ENCODE peak calls at places on chromosomes 11 and 22, in six cellular contexts. W, S, M, G, P and H are unnamed samples.

GRCh38 chr22:45667486-45667885 is 4.1 kb upstream of the ATXN10 start:
- DNase-seq in W (no peak), S (no peak), M (no peak), G (no peak), P (no peak), H (no peak)

GRCh38 chr11:99260696-99261095 is 239.9 kb downstream of the CNTN5 start:
- DNase-seq in W (no peak), S (no peak), M (no peak), G (no peak), P (no peak), H (no peak)

GRCh38 chr11:2310073-2310785 is 8.4 kb downstream of the TSPAN32 start:
- DNase-seq in W (no peak), S (no peak), M (no peak), G (no peak), P (no peak), H (no peak)

GRCh38 chr11:33830903-33831648 is 56.8 kb upstream of the FBXO3 start:
- DNase-seq in W (no peak), S (no peak), M (no peak), G (no peak), P (no peak), H (no peak)

GRCh38 chr22:22429374-22430108 is 79.0 kb downstream of the ZNF280B start:
- DNase-seq in W (no peak), S (no peak), M (no peak), G (no peak), P (no peak), H (no peak)

GRCh38 chr11:86660011-86660595 is 12.3 kb downstream of the ME3 start:
- DNase-seq in W (no peak), S (no peak), M (no peak), G (no peak), P (no peak), H (no peak)

GRCh38 chr11:81253226-81253625 is 1480.4 kb downstream of the FAM181B start:
- DNase-seq in W (no peak), S (no peak), M (no peak), G (no peak), P (no peak), H (no peak)

GRCh38 chr22:42067706-42068350 is 2.8 kb downstream of the NAGA start:
- DNase-seq in W (no peak), S (no peak), M (no peak), G (no peak), P (no peak), H (no peak)

GRCh38 chr11:93822359-93822758 is 28.1 kb downstream of the VSTM5 start:
- DNase-seq in W (no peak), S (no peak), M (no peak), G (no peak), P (no peak), H (no peak)

GRCh38 chr11:118643995-118644345 is 35.5 kb downstream of the TREH start:
- DNase-seq in W (no peak), S (no peak), M (no peak), G (peak), P (no peak), H (no peak)

GRCh38 chr22:37564111-37564711 is 3.9 kb downstream of the CDC42EP1 start:
- DNase-seq in W (no peak), S (no peak), M (no peak), G (no peak), P (no peak), H (no peak)

GRCh38 chr11:65211293-65212105 is 29.8 kb downstream of the CAPN1 start:
- DNase-seq in W (no peak), S (no peak), M (no peak), G (no peak), P (no peak), H (no peak)

GRCh38 chr11:131866535-131867400 is 496.4 kb downstream of the NTM start:
- DNase-seq in W (no peak), S (no peak), M (no peak), G (peak), P (no peak), H (peak)

GRCh38 chr22:37661160-37661924 is 2.8 kb downstream of the PDXP start:
- DNase-seq in W (peak), S (peak), M (peak), G (peak), P (no peak), H (peak)

GRCh38 chr22:35467788-35468187 is 67.8 kb downstream of the MCM5 start:
- DNase-seq in W (no peak), S (no peak), M (peak), G (peak), P (peak), H (peak)

GRCh38 chr11:94869186-94869585 is 101.0 kb downstream of the AMOTL1 start:
- DNase-seq in W (no peak), S (no peak), M (no peak), G (no peak), P (no peak), H (no peak)

GRCh38 chr22:35380013-35380412 is 883 bp upstream of the HMOX1 start:
- DNase-seq in W (no peak), S (no peak), M (no peak), G (no peak), P (no peak), H (no peak)

GRCh38 chr22:48677621-48678020 is 1150.1 kb downstream of the BRD1 start:
- DNase-seq in W (no peak), S (no peak), M (no peak), G (no peak), P (no peak), H (no peak)

GRCh38 chr11:116366980-116367640 is 405.7 kb downstream of the BUD13 start:
- DNase-seq in W (no peak), S (no peak), M (no peak), G (no peak), P (no peak), H (no peak)

GRCh38 chr11:7977251-7977917 is 9.8 kb upstream of the EIF3F start:
- DNase-seq in W (peak), S (no peak), M (no peak), G (no peak), P (no peak), H (no peak)

GRCh38 chr11:58958500-58958899 is 19.2 kb downstream of the GLYATL1 start:
- DNase-seq in W (peak), S (no peak), M (no peak), G (no peak), P (no peak), H (no peak)

GRCh38 chr11:67352546-67353316 is 615 bp downstream of the POLD4 start:
- DNase-seq in W (peak), S (no peak), M (no peak), G (peak), P (no peak), H (no peak)

GRCh38 chr22:30875481-30876215 is 92.9 kb downstream of the MORC2 start:
- DNase-seq in W (no peak), S (no peak), M (peak), G (peak), P (no peak), H (peak)

GRCh38 chr11:41056892-41057569 is 402.4 kb downstream of the LRRC4C start:
- DNase-seq in W (no peak), S (no peak), M (no peak), G (no peak), P (no peak), H (no peak)

GRCh38 chr11:12253843-12254281 is 123.5 kb upstream of the PARVA start:
- DNase-seq in W (no peak), S (no peak), M (no peak), G (no peak), P (no peak), H (no peak)

GRCh38 chr11:67357831-67358555 is 4.6 kb upstream of the POLD4 start:
- DNase-seq in W (no peak), S (no peak), M (no peak), G (no peak), P (no peak), H (no peak)

GRCh38 chr11:12746593-12747097 is 72.4 kb downstream of the TEAD1 start:
- DNase-seq in W (no peak), S (peak), M (no peak), G (no peak), P (peak), H (no peak)

GRCh38 chr22:22546490-22546889 is 12.6 kb downstream of the PRAME start:
- DNase-seq in W (no peak), S (no peak), M (no peak), G (no peak), P (no peak), H (no peak)

GRCh38 chr22:36942561-36942960 is 29.1 kb downstream of the CSF2RB start:
- DNase-seq in W (no peak), S (no peak), M (no peak), G (no peak), P (no peak), H (no peak)

GRCh38 chr11:35725880-35726279 is 63.3 kb downstream of the TRIM44 start:
- DNase-seq in W (no peak), S (no peak), M (no peak), G (no peak), P (no peak), H (no peak)

GRCh38 chr22:46418827-46419226 is 83.3 kb downstream of the TRMU start:
- DNase-seq in W (no peak), S (no peak), M (no peak), G (no peak), P (no peak), H (no peak)

GRCh38 chr11:76805206-76805913 is 22.2 kb downstream of the TSKU start:
- DNase-seq in W (no peak), S (no peak), M (no peak), G (no peak), P (no peak), H (no peak)

GRCh38 chr11:112465433-112466024 is 204.9 kb upstream of the PLET1 start:
- DNase-seq in W (no peak), S (no peak), M (no peak), G (no peak), P (no peak), H (no peak)

GRCh38 chr22:37057226-37057625 is 5.7 kb downstream of the KCTD17 start:
- DNase-seq in W (no peak), S (no peak), M (no peak), G (no peak), P (no peak), H (no peak)

GRCh38 chr22:25497269-25497668 is 67.2 kb upstream of the GRK3 start:
- DNase-seq in W (no peak), S (no peak), M (no peak), G (no peak), P (no peak), H (no peak)